ENCODE peak calls at places on chromosome 2, in ten cellular contexts. X, A, P, D, L, I, S, J, Y and T are unnamed samples.

GRCh38 chr2:20573611-20574422 is 77.1 kb downstream of the HS1BP3 start:
- DNase-seq in X (no peak), A (no peak), P (no peak), D (no peak), L (peak; percentile 69), I (no peak), S (peak; percentile 81), J (no peak), Y (no peak), T (no peak)

GRCh38 chr2:188348974-188349500 is 57.4 kb downstream of the GULP1 start:
- DNase-seq in X (no peak), A (no peak), P (no peak), D (no peak), L (no peak), I (no peak), S (no peak), J (no peak), Y (no peak), T (no peak)

GRCh38 chr2:189287982-189288494 is 108.5 kb upstream of the COL5A2 start:
- DNase-seq in X (peak; percentile 14), A (no peak), P (peak; percentile 61), D (peak; percentile 46), L (no peak), I (no peak), S (no peak), J (no peak), Y (no peak), T (no peak)

GRCh38 chr2:99597616-99598015 is 107.8 kb upstream of the REV1 start:
- DNase-seq in X (no peak), A (no peak), P (no peak), D (no peak), L (no peak), I (no peak), S (no peak), J (no peak), Y (no peak), T (no peak)

GRCh38 chr2:52405958-52406357 is 1361.6 kb upstream of the CHAC2 start:
- DNase-seq in X (no peak), A (no peak), P (no peak), D (no peak), L (no peak), I (no peak), S (no peak), J (no peak), Y (no peak), T (no peak)

GRCh38 chr2:20141056-20141762 is 83.7 kb downstream of the SDC1 start:
- DNase-seq in X (no peak), A (no peak), P (no peak), D (peak; percentile 96), L (peak; percentile 82), I (peak; percentile 89), S (no peak), J (no peak), Y (peak; percentile 63), T (no peak)

GRCh38 chr2:196263181-196263747 is 91.9 kb upstream of the STK17B start:
- DNase-seq in X (peak; percentile 34), A (peak; percentile 72), P (peak; percentile 87), D (no peak), L (peak; percentile 49), I (no peak), S (no peak), J (no peak), Y (no peak), T (peak; percentile 88)

GRCh38 chr2:73970850-73971471 is 13.7 kb upstream of the TET3 start:
- DNase-seq in X (peak; percentile 55), A (peak; percentile 60), P (peak; percentile 68), D (no peak), L (peak; percentile 74), I (peak; percentile 88), S (peak; percentile 82), J (peak; percentile 27), Y (no peak), T (peak; percentile 88)

GRCh38 chr2:190882327-190882766 is 1.7 kb downstream of the GLS start:
- DNase-seq in X (no peak), A (no peak), P (no peak), D (no peak), L (no peak), I (no peak), S (no peak), J (no peak), Y (no peak), T (peak; percentile 51)

GRCh38 chr2:171430516-171431410 is 3.0 kb downstream of the METTL8 start:
- DNase-seq in X (no peak), A (peak; percentile 46), P (no peak), D (no peak), L (no peak), I (no peak), S (no peak), J (no peak), Y (no peak), T (no peak)

GRCh38 chr2:241804326-241805276 is 4.4 kb upstream of the NEU4 start:
- DNase-seq in X (peak; percentile 55), A (peak; percentile 22), P (peak; percentile 23), D (no peak), L (peak; percentile 18), I (peak; percentile 61), S (peak; percentile 54), J (peak; percentile 34), Y (no peak), T (no peak)

GRCh38 chr2:148645925-148646559 is 1.5 kb downstream of the EPC2 start:
- DNase-seq in X (peak; percentile 76), A (peak; percentile 86), P (peak; percentile 94), D (peak; percentile 70), L (peak; percentile 44), I (no peak), S (no peak), J (peak; percentile 10), Y (peak; percentile 40), T (peak; percentile 56)

GRCh38 chr2:180413331-180413730 is 406.2 kb upstream of the CWC22 start:
- DNase-seq in X (no peak), A (no peak), P (no peak), D (no peak), L (no peak), I (no peak), S (no peak), J (no peak), Y (no peak), T (no peak)

GRCh38 chr2:109604597-109604996 is 9.2 kb downstream of the SEPTIN10 start:
- DNase-seq in X (no peak), A (no peak), P (no peak), D (peak; percentile 69), L (no peak), I (peak; percentile 73), S (no peak), J (no peak), Y (no peak), T (no peak)

GRCh38 chr2:235312571-235312970 is 181.3 kb upstream of the AGAP1 start:
- DNase-seq in X (no peak), A (no peak), P (no peak), D (no peak), L (no peak), I (no peak), S (no peak), J (no peak), Y (no peak), T (no peak)

GRCh38 chr2:24111407-24111861 is 11.7 kb downstream of the PFN4 start:
- DNase-seq in X (no peak), A (no peak), P (no peak), D (peak; percentile 42), L (no peak), I (no peak), S (no peak), J (no peak), Y (no peak), T (no peak)

GRCh38 chr2:37897511-37897910 is 27.6 kb upstream of the RMDN2 start:
- DNase-seq in X (no peak), A (no peak), P (no peak), D (no peak), L (no peak), I (no peak), S (no peak), J (no peak), Y (no peak), T (no peak)

GRCh38 chr2:234099266-234099665 is 48.8 kb downstream of the SPP2 start:
- DNase-seq in X (no peak), A (peak; percentile 57), P (no peak), D (no peak), L (no peak), I (no peak), S (no peak), J (no peak), Y (no peak), T (no peak)

GRCh38 chr2:173818285-173818684 is 146.9 kb downstream of the SP3 start:
- DNase-seq in X (no peak), A (no peak), P (no peak), D (no peak), L (no peak), I (no peak), S (no peak), J (no peak), Y (no peak), T (no peak)

GRCh38 chr2:11983401-11983800 is 237.0 kb downstream of the LPIN1 start:
- DNase-seq in X (no peak), A (no peak), P (no peak), D (no peak), L (no peak), I (no peak), S (no peak), J (no peak), Y (no peak), T (no peak)

GRCh38 chr2:142131016-142131714 is at the start of gene LRP1B:
- DNase-seq in X (peak; percentile 21), A (no peak), P (no peak), D (no peak), L (no peak), I (peak; percentile 54), S (no peak), J (peak; percentile 32), Y (peak; percentile 17), T (no peak)

GRCh38 chr2:62270728-62271127 is 74.8 kb downstream of the B3GNT2 start:
- DNase-seq in X (no peak), A (no peak), P (no peak), D (no peak), L (peak; percentile 47), I (no peak), S (peak; percentile 81), J (no peak), Y (no peak), T (no peak)

GRCh38 chr2:235639387-235639786 is 145.5 kb downstream of the AGAP1 start:
- DNase-seq in X (no peak), A (no peak), P (no peak), D (peak; percentile 20), L (peak; percentile 93), I (no peak), S (peak; percentile 85), J (no peak), Y (no peak), T (no peak)

GRCh38 chr2:177602611-177603164 is 210.1 kb downstream of the AGPS start:
- DNase-seq in X (no peak), A (no peak), P (no peak), D (no peak), L (no peak), I (no peak), S (no peak), J (no peak), Y (no peak), T (no peak)

GRCh38 chr2:169670215-169670651 is 24.0 kb downstream of the CFAP210 start:
- DNase-seq in X (no peak), A (no peak), P (no peak), D (peak; percentile 5), L (no peak), I (no peak), S (no peak), J (no peak), Y (no peak), T (no peak)

GRCh38 chr2:231666171-231667095 is 41.9 kb upstream of the PTMA start:
- DNase-seq in X (peak; percentile 77), A (peak; percentile 68), P (peak; percentile 50), D (peak; percentile 44), L (peak; percentile 98), I (peak; percentile 98), S (peak; percentile 93), J (peak; percentile 74), Y (peak; percentile 85), T (peak; percentile 86)

GRCh38 chr2:200575957-200576356 is 9.9 kb upstream of the AOX1 start:
- DNase-seq in X (peak; percentile 18), A (peak; percentile 28), P (peak; percentile 49), D (peak; percentile 25), L (no peak), I (no peak), S (no peak), J (no peak), Y (no peak), T (no peak)